ENCODE peak calls at places on chromosomes 12 and 14, in five cellular contexts. One of them, this sample, is unnamed.

GRCh38 chr12:12735301-12735700 is 18.1 kb downstream of the CDKN1B start:
- DNase-seq in HCEC 1CT: peak; percentile 81
- DNase-seq in right cardiac atrium: no peak
- DNase-seq in epithelial cell of esophagus: no peak
- DNase-seq in thoracic aorta: no peak
- DNase-seq in this sample: no peak

GRCh38 chr14:96424104-96424989 is 32.4 kb downstream of the AK7 start:
- DNase-seq in right cardiac atrium: peak; percentile 20
- DNase-seq in thoracic aorta: no peak
- DNase-seq in HCEC 1CT: peak; percentile 57
- DNase-seq in epithelial cell of esophagus: peak; percentile 75
- DNase-seq in this sample: no peak

GRCh38 chr12:103639983-103640382 is 52.9 kb downstream of the STAB2 start:
- DNase-seq in HCEC 1CT: no peak
- DNase-seq in epithelial cell of esophagus: no peak
- DNase-seq in thoracic aorta: no peak
- DNase-seq in right cardiac atrium: no peak
- DNase-seq in this sample: no peak

GRCh38 chr12:77736219-77736965 is 94.3 kb upstream of the NAV3 start:
- DNase-seq in right cardiac atrium: no peak
- DNase-seq in epithelial cell of esophagus: no peak
- DNase-seq in HCEC 1CT: no peak
- DNase-seq in thoracic aorta: no peak
- DNase-seq in this sample: no peak

GRCh38 chr12:124898200-124898950 is 16.1 kb downstream of the UBC start:
- DNase-seq in HCEC 1CT: peak; percentile 55
- DNase-seq in right cardiac atrium: peak; percentile 27
- DNase-seq in epithelial cell of esophagus: peak; percentile 74
- DNase-seq in thoracic aorta: no peak
- DNase-seq in this sample: no peak

GRCh38 chr12:108621161-108621560 is 12.5 kb downstream of the SELPLG start:
- DNase-seq in HCEC 1CT: no peak
- DNase-seq in epithelial cell of esophagus: no peak
- DNase-seq in thoracic aorta: no peak
- DNase-seq in right cardiac atrium: no peak
- DNase-seq in this sample: no peak

GRCh38 chr14:34013714-34014055 is 62.8 kb upstream of the EGLN3 start:
- DNase-seq in right cardiac atrium: no peak
- DNase-seq in thoracic aorta: no peak
- DNase-seq in HCEC 1CT: no peak
- DNase-seq in epithelial cell of esophagus: no peak
- DNase-seq in this sample: no peak

GRCh38 chr12:121837680-121838079 is 21.0 kb downstream of the HPD start:
- DNase-seq in thoracic aorta: no peak
- DNase-seq in epithelial cell of esophagus: no peak
- DNase-seq in right cardiac atrium: no peak
- DNase-seq in HCEC 1CT: no peak
- DNase-seq in this sample: no peak

This sample was measured in omental fat pad.